ENCODE peak calls at places on chromosomes 7 and 10, in nine cellular contexts. U, E, T, G, N, W, X, V and B are unnamed samples.
A peak's percentile ranks its signal among the peaks of the same experiment; 100 is the strongest.

GRCh38 chr7:110157631-110158362 is 933.1 kb upstream of the LRRN3 start:
- DNase-seq in U (no peak), E (peak; percentile 51), T (no peak), G (peak; percentile 1), N (no peak), W (no peak), X (no peak), V (no peak), B (no peak)

GRCh38 chr7:17633099-17633498 is 307.2 kb downstream of the SNX13 start:
- DNase-seq in U (no peak), E (peak; percentile 59), T (no peak), G (peak; percentile 89), N (no peak), W (no peak), X (no peak), V (no peak), B (no peak)

GRCh38 chr10:128526793-128527375 is 400.7 kb upstream of the MKI67 start:
- DNase-seq in U (no peak), E (no peak), T (no peak), G (no peak), N (no peak), W (peak; percentile 16), X (no peak), V (no peak), B (no peak)

GRCh38 chr7:122965306-122965705 is 30.2 kb downstream of the TAS2R16 start:
- DNase-seq in U (no peak), E (no peak), T (no peak), G (no peak), N (no peak), W (no peak), X (no peak), V (no peak), B (no peak)

GRCh38 chr10:102660891-102661613 is 16.8 kb downstream of the TRIM8 start:
- DNase-seq in U (no peak), E (peak; percentile 73), T (peak; percentile 81), G (no peak), N (no peak), W (no peak), X (no peak), V (peak; percentile 56), B (no peak)

GRCh38 chr7:1432411-1433082 is 26.7 kb downstream of the MICALL2 start:
- DNase-seq in U (peak; percentile 82), E (peak; percentile 27), T (peak; percentile 82), G (peak; percentile 53), N (no peak), W (peak; percentile 61), X (no peak), V (peak; percentile 75), B (no peak)

GRCh38 chr7:4791738-4792536 is 16.5 kb downstream of the AP5Z1 start:
- DNase-seq in U (no peak), E (peak; percentile 15), T (peak; percentile 33), G (peak; percentile 43), N (no peak), W (peak; percentile 79), X (peak; percentile 83), V (peak; percentile 81), B (no peak)

GRCh38 chr7:15113752-15114151 is 211.2 kb upstream of the DGKB start:
- DNase-seq in U (no peak), E (no peak), T (no peak), G (peak; percentile 40), N (peak; percentile 4), W (no peak), X (no peak), V (no peak), B (no peak)

GRCh38 chr7:33062023-33062781 is at the start of gene NT5C3A:
- DNase-seq in U (no peak), E (no peak), T (peak; percentile 38), G (peak; percentile 56), N (no peak), W (peak; percentile 19), X (no peak), V (peak; percentile 57), B (no peak)

GRCh38 chr10:7007575-7008190 is 403.2 kb downstream of the SFMBT2 start:
- DNase-seq in U (no peak), E (no peak), T (no peak), G (no peak), N (no peak), W (no peak), X (no peak), V (no peak), B (no peak)

GRCh38 chr7:90764848-90765570 is 168.9 kb downstream of the CDK14 start:
- DNase-seq in U (no peak), E (no peak), T (no peak), G (peak; percentile 18), N (no peak), W (no peak), X (no peak), V (no peak), B (no peak)

GRCh38 chr7:159030490-159031134 is 114.1 kb downstream of the VIPR2 start:
- DNase-seq in U (peak; percentile 60), E (no peak), T (peak; percentile 64), G (no peak), N (no peak), W (peak; percentile 52), X (peak; percentile 27), V (peak; percentile 59), B (no peak)

GRCh38 chr10:116112232-116113231 is 160.5 kb downstream of the GFRA1 start:
- DNase-seq in U (no peak), E (no peak), T (no peak), G (no peak), N (no peak), W (no peak), X (no peak), V (no peak), B (no peak)

DNA sequence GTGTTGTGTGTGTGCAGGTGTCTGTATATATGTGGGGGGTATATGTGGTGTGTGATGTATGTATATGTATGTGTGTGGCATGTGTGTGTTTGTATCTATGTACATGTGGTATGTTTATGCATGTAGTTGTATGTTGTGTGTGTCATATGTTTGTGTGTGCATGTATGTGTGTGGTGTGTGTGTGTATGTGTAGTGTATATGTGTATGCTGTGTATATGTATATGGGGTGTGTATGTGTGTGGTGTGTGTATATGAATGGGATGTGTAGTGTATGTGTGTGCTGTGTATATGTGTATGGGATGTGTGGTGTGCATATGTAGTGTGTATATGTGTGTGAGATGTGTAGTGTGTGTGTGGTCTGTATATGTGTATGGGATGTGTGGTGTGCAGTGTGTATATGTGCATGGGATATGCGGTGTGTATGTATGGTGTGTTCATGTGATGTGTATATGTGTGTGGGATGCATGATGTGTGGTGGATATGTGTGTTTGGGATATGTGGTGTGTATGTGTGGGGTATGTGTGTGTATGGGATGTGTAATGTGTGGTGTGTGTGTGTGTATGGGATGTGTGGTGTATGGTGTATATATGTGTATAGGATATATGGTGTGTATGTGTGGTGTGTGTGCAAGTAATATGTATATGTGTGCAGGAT is 30.0 kb downstream of the IKZF1 start:
- DNase-seq in U (no peak), E (no peak), T (no peak), G (no peak), N (no peak), W (no peak), X (no peak), V (no peak), B (no peak)
- H3K4me3 ChIP-seq in U (no peak overlapping the region), E (no peak overlapping the region), T (no peak overlapping the region), G (no peak overlapping the region), N (no peak overlapping the region), W (no peak overlapping the region), X (no peak overlapping the region), V (no peak overlapping the region), B (no peak overlapping the region)

DNA sequence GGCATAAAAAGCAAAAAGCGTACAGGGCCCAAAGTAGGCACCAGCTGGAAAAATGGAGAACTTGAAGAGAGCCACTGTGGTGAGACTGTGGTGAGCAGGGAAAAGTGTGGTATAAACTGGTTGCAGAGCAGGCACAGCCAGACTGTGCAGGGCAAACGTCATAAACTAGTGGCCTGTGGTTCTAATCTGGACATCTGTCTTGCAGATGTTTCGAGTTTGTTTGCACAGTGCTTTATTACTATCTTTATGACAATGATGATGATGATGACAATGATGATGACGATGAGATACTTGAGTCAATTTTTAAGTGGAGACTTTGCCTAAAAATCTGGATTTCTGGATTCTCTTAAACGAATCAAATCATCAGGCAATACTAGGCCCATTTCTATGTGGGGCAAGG is 45.7 kb downstream of the SEMA3C start:
- DNase-seq in U (no peak), E (no peak), T (no peak), G (no peak), N (no peak), W (no peak), X (no peak), V (no peak), B (no peak)
- TF ChIP-seq CTCF in U (no peak), E (no peak), T (no peak), G (no peak), N (no peak), W (no peak), X (no peak), V (no peak), B (no peak)

DNA sequence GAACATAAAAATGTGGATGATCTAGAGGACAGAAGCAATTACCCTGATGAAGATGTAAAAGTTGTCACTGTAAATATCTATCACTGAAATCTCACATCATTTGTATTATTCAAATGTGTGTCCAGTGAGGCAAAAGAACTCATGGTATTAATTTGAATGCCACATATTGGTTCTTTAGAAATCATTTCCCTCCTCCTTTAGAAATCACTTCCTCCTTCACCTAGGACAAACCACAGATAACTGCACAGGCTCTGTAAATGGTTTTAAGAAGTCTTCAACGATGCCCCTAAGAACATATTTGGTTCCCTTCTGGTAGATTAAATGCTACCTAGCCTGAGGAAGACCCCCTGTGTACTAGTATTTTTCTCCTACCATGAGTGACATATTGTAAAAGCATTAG is 33.1 kb upstream of the ZNF518A start:
- DNase-seq in U (no peak), E (no peak), T (no peak), G (no peak), N (no peak), W (no peak), X (no peak), V (no peak), B (no peak)
- H3K4me3 ChIP-seq in U (no peak overlapping the region), E (no peak overlapping the region), T (no peak overlapping the region), G (no peak overlapping the region), N (no peak overlapping the region), W (no peak overlapping the region), X (no peak overlapping the region), V (no peak overlapping the region), B (no peak overlapping the region)

GRCh38 chr10:48461623-48462481 is 143.0 kb downstream of the ARHGAP22 start:
- DNase-seq in U (peak; percentile 46), E (no peak), T (peak; percentile 21), G (no peak), N (no peak), W (peak; percentile 12), X (no peak), V (no peak), B (no peak)
- TF ChIP-seq CTCF in U (no peak), E (no peak), T (no peak), G (no peak), N (no peak), W (no peak), X (no peak), V (no peak), B (no peak)

GRCh38 chr7:107951896-107952295 is 51.1 kb downstream of the LAMB1 start:
- DNase-seq in U (no peak), E (no peak), T (no peak), G (no peak), N (no peak), W (no peak), X (no peak), V (peak; percentile 31), B (no peak)
- H3K4me3 ChIP-seq in U (no peak overlapping the region), E (no peak overlapping the region), T (no peak overlapping the region), G (no peak overlapping the region), N (no peak overlapping the region), W (no peak overlapping the region), X (peak overlapping the region; percentile 22), V (no peak overlapping the region), B (no peak overlapping the region)

GRCh38 chr10:49268185-49268584 is 30.8 kb upstream of the C10orf71 start:
- DNase-seq in U (no peak), E (no peak), T (no peak), G (no peak), N (no peak), W (no peak), X (no peak), V (no peak), B (no peak)
- TF ChIP-seq CTCF in U (no peak), E (no peak), T (no peak), G (no peak), N (no peak), W (no peak), X (no peak), V (no peak), B (no peak)